ENCODE peak calls at places on chromosomes 16 and 17, in four cellular contexts. G is SK-N-SH; R is tibial artery; K is CD4-positive, alpha-beta T cell. U is an unnamed sample.

GRCh38 chr17:75864448-75864871 is 9.3 kb upstream of the WBP2 start:
- DNase-seq in R (peak; percentile 86), K (no peak), G (peak; percentile 35), U (peak; percentile 88)

GRCh38 chr17:77470330-77470786 is 329.6 kb downstream of the SEC14L1 start:
- DNase-seq in R (no peak), G (no peak), K (no peak), U (no peak)

GRCh38 chr16:88561485-88562369 is 8.5 kb upstream of the ZC3H18 start:
- DNase-seq in R (no peak), G (peak; percentile 91), K (peak; percentile 49), U (no peak)

GRCh38 chr17:35534694-35535093 is 2.8 kb downstream of the SLFN12L start:
- DNase-seq in R (no peak), G (no peak), K (no peak), U (no peak)

GRCh38 chr16:15607700-15608396 is 35.1 kb downstream of the MARF1 start:
- DNase-seq in G (no peak), R (peak; percentile 70), K (no peak), U (peak; percentile 72)

GRCh38 chr16:78407191-78407590 is 307.7 kb downstream of the WWOX start:
- DNase-seq in R (no peak), K (no peak), G (no peak), U (no peak)

GRCh38 chr16:22300427-22301071 is 3.3 kb downstream of the POLR3E start:
- DNase-seq in K (peak; percentile 42), G (peak; percentile 76), R (no peak), U (peak; percentile 61)

GRCh38 chr17:39845052-39845976 is 18.8 kb downstream of the IKZF3 start:
- DNase-seq in G (no peak), R (no peak), K (no peak), U (no peak)

GRCh38 chr17:28380572-28380907 is 9.0 kb downstream of the SARM1 start:
- DNase-seq in G (no peak), R (no peak), K (no peak), U (no peak)

GRCh38 chr17:12047977-12048376 is 27.3 kb downstream of the MAP2K4 start:
- DNase-seq in G (no peak), K (no peak), R (no peak), U (no peak)

DNA sequence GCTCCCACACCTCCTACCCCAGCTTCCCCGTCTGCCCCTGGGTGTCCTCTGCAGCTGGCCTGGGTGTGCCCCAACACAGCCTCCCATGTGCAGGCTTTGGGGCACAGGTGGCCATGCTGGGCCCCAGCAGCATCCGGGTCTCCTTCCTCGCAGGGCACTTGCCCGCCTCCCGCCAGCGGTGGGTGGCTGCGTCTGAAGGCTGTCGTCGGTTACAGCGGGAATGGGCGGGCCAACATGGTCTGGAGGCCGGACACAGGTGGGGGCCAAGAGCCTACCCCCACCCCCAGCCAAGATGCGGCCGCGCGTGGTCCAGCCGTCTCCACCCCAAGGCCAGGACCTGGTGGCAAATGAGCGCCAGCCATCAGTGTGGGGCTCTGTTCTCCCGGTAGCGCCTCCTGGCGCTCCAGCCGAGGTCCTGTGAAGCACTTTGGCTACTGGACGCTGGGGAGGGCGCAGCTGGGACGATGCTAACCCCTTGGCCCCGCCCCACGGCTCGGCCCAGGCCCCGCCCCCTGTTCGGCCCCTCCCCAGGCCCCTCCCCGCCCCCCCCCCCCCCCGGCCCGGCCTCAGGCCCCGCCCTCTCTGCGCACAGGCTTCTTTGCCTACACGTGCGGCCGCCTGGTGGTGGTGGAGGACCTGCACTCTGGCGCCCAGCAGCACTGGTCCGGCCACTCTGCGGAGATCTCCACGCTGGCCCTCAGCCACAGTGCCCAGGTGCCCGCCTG is 7.3 kb upstream of the RHOT2 start:
- DNase-seq in G (peak; percentile 98), R (peak; percentile 94), K (peak; percentile 64), U (peak; percentile 92)
- TF ChIP-seq CTCF in G (peak; percentile 55), R (peak; percentile 53), K (no peak), U (peak; percentile 59)

DNA sequence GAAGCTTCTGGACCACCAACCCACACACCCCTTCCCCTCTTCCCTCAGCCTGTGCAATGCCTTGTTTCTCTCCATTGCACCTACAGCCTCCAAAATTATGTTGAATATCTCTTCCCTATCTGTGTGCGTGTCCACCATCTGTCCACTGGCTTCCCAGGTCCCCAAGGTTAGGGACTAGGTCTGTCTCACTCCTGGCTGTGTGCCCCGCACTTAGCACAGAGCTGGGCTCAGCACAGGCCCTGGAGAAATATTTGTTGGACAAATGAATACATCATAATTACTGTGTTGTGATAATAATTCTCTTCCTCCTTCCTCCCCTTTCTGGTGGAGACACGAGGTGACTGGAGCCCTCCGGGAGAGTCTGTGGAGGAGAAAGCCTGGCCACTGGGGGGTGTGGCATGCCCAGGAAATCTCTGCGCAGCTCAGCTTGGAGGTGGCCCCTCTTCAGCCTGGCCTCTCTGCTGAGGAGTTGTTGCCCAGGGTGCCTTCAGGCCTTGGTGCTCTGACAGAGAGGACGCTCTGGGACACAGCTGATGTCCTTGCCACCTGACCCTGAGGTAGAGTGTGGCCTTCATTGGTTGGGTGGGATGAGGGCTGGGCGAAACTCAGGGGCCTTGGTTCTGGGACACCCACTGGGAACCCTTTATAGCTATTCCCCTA is 3.3 kb upstream of the BRD7 start:
- DNase-seq in R (peak; percentile 80), G (peak; percentile 64), K (no peak), U (no peak)
- TF ChIP-seq CTCF in R (peak; percentile 36), G (peak; percentile 9), K (no peak), U (peak; percentile 28)

DNA sequence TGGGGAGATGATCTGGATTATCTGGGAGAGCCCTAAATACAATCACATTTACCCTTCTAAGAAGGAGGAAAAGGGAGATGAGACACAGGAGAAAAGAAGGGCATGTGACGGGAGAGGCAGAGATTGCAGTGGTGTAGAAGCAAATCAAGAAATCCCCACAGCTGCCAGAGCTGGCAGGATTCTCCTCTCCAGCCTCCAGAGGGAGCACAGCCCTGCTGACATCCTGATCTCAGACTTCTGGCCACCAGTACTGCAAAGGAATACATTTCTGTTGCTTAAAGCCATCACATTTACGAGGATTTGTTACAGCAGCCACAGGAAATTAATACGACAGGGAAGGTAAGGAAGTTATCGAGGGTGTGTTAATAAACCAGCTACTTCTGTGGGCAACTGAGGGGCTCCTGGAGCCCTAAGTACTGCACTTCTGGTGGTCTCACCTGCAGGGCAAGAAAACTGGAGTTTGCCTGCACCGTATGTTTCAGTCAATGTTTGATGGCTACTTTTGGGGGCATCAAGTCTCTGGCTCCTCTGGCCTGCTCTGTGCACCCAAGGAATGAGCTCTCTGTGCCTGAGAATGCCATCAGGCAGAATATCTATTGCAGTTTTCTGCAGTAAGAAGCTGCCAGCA is 22.9 kb upstream of the CDH13 start:
- DNase-seq in R (peak; percentile 74), G (no peak), K (no peak), U (peak; percentile 52)
- TF ChIP-seq CTCF in R (peak; percentile 77), G (peak; percentile 73), K (no peak), U (peak; percentile 67)

GRCh38 chr16:67378642-67379041 is 14.7 kb downstream of the TPPP3 start:
- DNase-seq in G (no peak), K (no peak), R (no peak), U (no peak)

GRCh38 chr16:67370686-67371085 is 22.6 kb downstream of the TPPP3 start:
- DNase-seq in R (no peak), K (no peak), G (no peak), U (no peak)

GRCh38 chr16:67375161-67375560 is 18.1 kb downstream of the TPPP3 start:
- DNase-seq in G (no peak), R (no peak), K (no peak), U (no peak)

GRCh38 chr16:67372664-67373063 is 20.6 kb downstream of the TPPP3 start:
- DNase-seq in R (no peak), K (no peak), G (peak; percentile 57), U (no peak)
- TF ChIP-seq CTCF in R (peak; percentile 46), K (no peak), G (peak; percentile 72), U (peak; percentile 43)

GRCh38 chr16:72848759-72849664 is 198.9 kb downstream of the ZFHX3 start:
- DNase-seq in R (peak; percentile 98), K (no peak), G (peak; percentile 82), U (peak; percentile 92)
- TF ChIP-seq CTCF in R (no peak), K (no peak), G (no peak), U (no peak)

DNA sequence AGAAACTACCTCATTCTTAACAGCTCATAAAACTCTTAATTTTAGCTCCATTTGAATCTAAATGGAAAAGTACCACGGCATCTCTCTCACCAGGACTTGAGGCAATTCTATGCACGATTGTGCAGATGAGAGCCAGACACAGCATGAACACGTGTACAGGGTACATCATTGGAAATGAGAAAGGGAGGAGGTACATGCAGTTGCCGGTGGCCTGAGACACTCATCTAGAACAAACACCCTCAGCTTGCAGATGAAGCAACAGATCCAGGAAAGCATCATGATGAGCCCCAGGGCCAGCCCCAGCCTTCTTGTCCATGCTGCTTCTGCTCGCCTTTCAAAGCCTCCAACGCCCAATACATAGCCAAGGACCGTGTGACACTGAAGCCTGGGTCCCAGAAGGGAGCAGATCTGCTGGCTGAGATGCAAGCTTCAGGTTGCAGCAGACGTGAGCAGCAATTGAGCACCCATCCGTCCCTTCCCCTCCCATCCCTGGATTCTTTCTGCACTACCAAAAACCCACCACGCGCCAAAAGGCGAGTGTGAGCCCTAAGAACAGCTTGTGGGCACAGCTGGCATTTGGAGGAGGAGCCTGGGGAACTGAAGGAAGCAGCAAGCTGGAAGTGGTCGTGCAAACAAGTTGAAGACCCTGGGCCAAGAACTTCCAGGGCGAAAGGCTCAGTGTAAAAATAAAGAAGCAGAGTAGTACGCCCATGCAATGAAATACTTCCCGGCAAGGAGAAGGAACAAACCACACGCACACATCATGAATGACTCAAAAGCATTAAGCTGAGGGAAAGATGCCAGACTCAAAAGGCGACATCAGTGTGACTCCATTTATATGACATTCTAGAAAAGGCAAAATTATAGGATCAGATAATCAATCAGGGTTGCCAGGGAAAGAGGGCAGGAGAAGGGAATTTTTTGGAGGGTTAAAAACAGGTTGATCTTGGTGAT is 7.4 kb upstream of the RCVRN start:
- DNase-seq in R (no peak), K (no peak), G (no peak), U (no peak)
- TF ChIP-seq CTCF in R (no peak), K (no peak), G (no peak), U (no peak)

DNA sequence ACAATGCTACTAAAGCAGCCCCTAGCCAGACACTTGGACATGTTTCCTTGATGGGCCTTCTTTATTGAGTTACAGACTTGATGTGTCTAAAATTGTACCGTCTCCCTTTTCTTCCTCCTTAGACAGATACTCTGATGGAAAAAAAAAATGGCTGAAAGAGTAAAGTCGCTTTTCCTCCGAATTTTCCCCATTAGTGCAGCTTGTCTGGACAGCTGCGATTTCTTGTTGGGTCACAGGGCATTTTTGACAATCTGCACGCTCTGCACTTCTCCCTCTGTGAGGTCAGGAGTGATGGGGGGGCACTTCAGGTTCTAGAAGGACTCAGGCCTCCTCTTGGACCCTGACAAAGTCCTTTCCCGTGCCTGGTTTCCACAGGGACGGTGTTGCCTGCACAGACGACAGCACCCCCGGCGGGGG is 968 bp upstream of the PRKAR1A start:
- DNase-seq in K (no peak), G (no peak), R (no peak), U (no peak)
- TF ChIP-seq CTCF in K (no peak), G (no peak), R (no peak), U (no peak)

U was measured in heart left ventricle.